ENCODE peak calls at places on chromosomes 3 and 15, in six cellular contexts. J is left lung, M is lower leg skin, G is GM13976, S is OCI-LY7, N is fibroblast of lung. X is an unnamed sample.

GRCh38 chr15:98651581-98652220 is 3.4 kb downstream of the IGF1R start:
- DNase-seq in J (no peak), M (no peak), G (no peak), S (no peak), N (peak), X (peak)

GRCh38 chr15:25670025-25670554 is 193.0 kb downstream of the ATP10A start:
- DNase-seq in J (no peak), M (peak), G (no peak), S (no peak), N (peak), X (no peak)

GRCh38 chr15:95760508-95760907 is 570.0 kb upstream of the NR2F2 start:
- DNase-seq in J (no peak), M (no peak), G (no peak), S (no peak), N (peak), X (no peak)

GRCh38 chr3:66655119-66655518 is 154.3 kb upstream of the LRIG1 start:
- DNase-seq in J (no peak), M (no peak), G (no peak), S (no peak), N (no peak), X (no peak)

GRCh38 chr15:85646538-85647091 is 148.1 kb downstream of the KLHL25 start:
- DNase-seq in J (no peak), M (no peak), G (peak), S (no peak), N (peak), X (peak)

GRCh38 chr15:62121273-62122015 is 43.6 kb downstream of the C2CD4B start:
- DNase-seq in J (no peak), M (no peak), G (no peak), S (no peak), N (no peak), X (peak)

GRCh38 chr15:40263036-40263754 is 19.7 kb downstream of the ANKRD63 start:
- DNase-seq in J (no peak), M (no peak), G (no peak), S (no peak), N (peak), X (no peak)

GRCh38 chr15:79157631-79158592 is 67.3 kb upstream of the RASGRF1 start:
- DNase-seq in J (no peak), M (no peak), G (no peak), S (no peak), N (no peak), X (no peak)

GRCh38 chr3:133829310-133829707 is 23.7 kb downstream of the SRPRB start:
- DNase-seq in J (no peak), M (no peak), G (no peak), S (no peak), N (no peak), X (no peak)
- TF ChIP-seq CTCF in J (no peak), M (no peak), G (no peak), S (no peak), N (no peak), X (no peak)

GRCh38 chr15:92953569-92953968 is 53.4 kb downstream of the CHD2 start:
- DNase-seq in J (no peak), M (no peak), G (no peak), S (no peak), N (no peak), X (no peak)

GRCh38 chr15:92952451-92952850 is 52.3 kb downstream of the CHD2 start:
- DNase-seq in J (no peak), M (no peak), G (no peak), S (no peak), N (no peak), X (no peak)

GRCh38 chr15:92955706-92956105 is 55.6 kb downstream of the CHD2 start:
- DNase-seq in J (no peak), M (no peak), G (no peak), S (no peak), N (no peak), X (no peak)

GRCh38 chr15:92953997-92954396 is 53.9 kb downstream of the CHD2 start:
- DNase-seq in J (no peak), M (no peak), G (no peak), S (no peak), N (no peak), X (no peak)

DNA sequence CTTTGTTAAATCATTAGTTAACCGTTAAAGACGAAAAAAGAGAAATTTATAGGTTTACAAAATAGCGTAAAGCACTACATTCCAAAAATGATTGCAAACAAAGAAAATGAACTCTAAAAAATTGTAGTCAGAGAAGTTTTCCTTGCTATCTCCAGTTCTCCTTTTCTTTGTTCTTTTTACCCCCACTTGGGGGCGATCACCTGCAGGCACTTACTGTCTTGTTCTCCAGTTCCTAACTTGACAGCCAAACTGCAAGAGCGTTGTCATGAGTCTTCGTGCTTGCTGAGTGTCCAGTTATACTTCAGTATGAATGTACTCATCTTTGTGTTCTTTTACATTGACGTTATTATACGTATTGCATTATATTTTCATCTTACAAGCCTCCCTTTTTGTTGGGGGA is 54.5 kb downstream of the CHD2 start:
- DNase-seq in J (no peak), M (no peak), G (no peak), S (peak), N (no peak), X (peak)
- TF ChIP-seq CTCF in J (no peak), M (no peak), G (no peak), S (peak), N (peak), X (peak)

GRCh38 chr3:132535575-132536441 is 61.3 kb upstream of the ACKR4 start:
- DNase-seq in J (no peak), M (peak), G (peak), S (peak), N (peak), X (peak)
- TF ChIP-seq CTCF in J (peak), M (no peak), G (peak), S (peak), N (peak), X (peak)

DNA sequence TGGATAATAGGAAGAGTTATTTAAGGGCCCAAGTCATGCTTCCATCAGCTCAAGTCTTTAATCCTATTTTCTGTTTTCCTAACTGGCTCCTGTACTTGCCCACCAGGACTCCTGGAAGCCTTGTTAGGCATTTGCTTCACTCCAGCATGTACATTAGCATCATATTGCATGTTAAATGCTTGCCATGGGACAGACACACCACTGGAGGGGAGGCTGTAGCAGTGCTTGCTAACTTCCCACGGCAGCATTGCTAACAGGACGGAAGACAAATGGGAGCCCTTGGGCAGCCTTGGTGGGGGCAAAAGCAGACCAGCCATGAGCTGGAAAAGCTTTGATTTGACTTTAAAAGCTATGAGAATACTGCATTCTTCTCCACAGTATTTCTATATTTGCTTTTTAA is 6.1 kb downstream of the TMOD2 start:
- DNase-seq in J (no peak), M (no peak), G (no peak), S (no peak), N (no peak), X (no peak)
- TF ChIP-seq CTCF in J (no peak), M (no peak), G (no peak), S (no peak), N (no peak), X (no peak)

GRCh38 chr3:113557374-113557773 is 25.0 kb downstream of the SIDT1 start:
- DNase-seq in J (no peak), M (no peak), G (no peak), S (no peak), N (no peak), X (no peak)
- TF ChIP-seq CTCF in J (no peak), M (no peak), G (no peak), S (no peak), N (no peak), X (no peak)

DNA sequence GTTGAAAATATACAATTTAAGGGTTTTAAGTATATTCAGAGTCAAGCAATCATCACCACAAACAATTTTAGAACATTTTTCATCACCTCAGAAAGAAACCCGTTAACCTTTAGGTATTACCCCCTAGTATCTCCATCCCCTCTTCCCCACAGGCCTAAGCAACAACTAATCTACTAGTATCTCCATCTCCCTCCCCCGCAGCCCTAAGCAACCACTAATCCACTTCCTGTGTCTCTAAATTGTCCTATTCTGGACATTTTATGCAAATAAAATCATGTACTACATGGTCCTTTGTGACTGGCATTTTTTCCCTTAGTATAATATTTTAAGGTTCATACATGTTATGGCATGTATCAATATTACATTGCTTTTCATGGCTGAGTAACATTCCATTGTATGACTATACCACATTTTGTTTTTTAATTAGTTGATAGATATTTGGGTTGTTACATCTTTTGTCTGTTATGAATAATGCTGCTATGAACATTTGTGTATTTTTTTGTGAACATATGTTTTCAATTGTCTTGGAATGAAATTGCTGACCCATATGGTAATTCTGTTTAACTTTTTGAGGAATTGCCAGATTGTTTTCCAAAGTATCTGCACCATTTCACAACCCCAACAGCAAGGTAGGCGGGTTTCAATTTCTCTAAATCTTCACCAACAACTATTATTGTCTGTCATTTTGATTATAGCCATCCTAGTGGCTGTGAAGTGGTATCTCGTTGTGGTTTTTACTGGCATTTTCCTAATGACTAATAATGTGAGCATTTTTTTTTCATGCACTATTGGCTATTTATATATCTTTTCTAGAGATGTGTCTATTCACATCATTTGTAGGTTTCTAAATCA is 215.6 kb upstream of the CD96 start:
- DNase-seq in J (no peak), M (no peak), G (no peak), S (no peak), N (peak), X (peak)
- TF ChIP-seq CTCF in J (no peak), M (no peak), G (no peak), S (no peak), N (no peak), X (no peak)

GRCh38 chr3:184042617-184043016 is 10.2 kb upstream of the HTR3C start:
- DNase-seq in J (no peak), M (no peak), G (no peak), S (no peak), N (no peak), X (no peak)

GRCh38 chr3:184040010-184040409 is 8.5 kb downstream of the HTR3D start:
- DNase-seq in J (no peak), M (no peak), G (no peak), S (no peak), N (peak), X (no peak)

GRCh38 chr3:184039414-184039813 is 7.9 kb downstream of the HTR3D start:
- DNase-seq in J (no peak), M (no peak), G (no peak), S (no peak), N (peak), X (no peak)

GRCh38 chr3:184037816-184038215 is 6.3 kb downstream of the HTR3D start:
- DNase-seq in J (no peak), M (no peak), G (no peak), S (no peak), N (no peak), X (no peak)
- TF ChIP-seq CTCF in J (no peak), M (no peak), G (no peak), S (no peak), N (no peak), X (no peak)

X was measured in activated CD8-positive, alpha-beta T cell treated with anti-CD3 and anti-CD28 coated beads for 36 hours.